ENCODE peak calls at places on chromosomes 5 and 9, in seven cellular contexts. P, E, B, M, R, Z and V are unnamed samples.

GRCh38 chr5:142807378-142807911 is 37.3 kb downstream of the ARHGAP26 start:
- DNase-seq in P (peak), E (no peak), B (no peak), M (no peak), R (no peak), Z (no peak), V (no peak)

GRCh38 chr9:123517512-123517911 is 161.5 kb downstream of the CRB2 start:
- DNase-seq in P (no peak), E (no peak), B (no peak), M (no peak), R (no peak), Z (no peak), V (no peak)

GRCh38 chr5:144333336-144333920 is 162.8 kb downstream of the KCTD16 start:
- DNase-seq in P (no peak), E (no peak), B (no peak), M (peak), R (no peak), Z (no peak), V (no peak)

GRCh38 chr9:2144619-2145018 is 129.5 kb downstream of the SMARCA2 start:
- DNase-seq in P (no peak), E (no peak), B (no peak), M (no peak), R (no peak), Z (no peak), V (no peak)

GRCh38 chr5:80967500-80968181 is 7.5 kb downstream of the RASGRF2 start:
- DNase-seq in P (no peak), E (no peak), B (peak), M (peak), R (no peak), Z (peak), V (no peak)

GRCh38 chr9:69379250-69379982 is 54.4 kb downstream of the ENTREP1 start:
- DNase-seq in P (no peak), E (no peak), B (peak), M (no peak), R (no peak), Z (peak), V (no peak)

GRCh38 chr5:148063861-148064260 is at the start of gene SPINK5:
- DNase-seq in P (no peak), E (no peak), B (no peak), M (no peak), R (no peak), Z (no peak), V (no peak)

GRCh38 chr5:177116631-177117373 is 16.8 kb upstream of the NSD1 start:
- DNase-seq in P (no peak), E (peak), B (peak), M (no peak), R (peak), Z (peak), V (no peak)

GRCh38 chr5:148740966-148741742 is 85.3 kb upstream of the ADRB2 start:
- DNase-seq in P (peak), E (peak), B (no peak), M (peak), R (no peak), Z (peak), V (peak)

GRCh38 chr5:171401167-171401947 is 13.7 kb downstream of the NPM1 start:
- DNase-seq in P (no peak), E (no peak), B (no peak), M (no peak), R (no peak), Z (no peak), V (no peak)

GRCh38 chr9:31950756-31951155 is 433.7 kb upstream of the ACO1 start:
- DNase-seq in P (no peak), E (no peak), B (no peak), M (no peak), R (no peak), Z (no peak), V (no peak)

GRCh38 chr5:172603425-172603824 is 37.6 kb upstream of the NEURL1B start:
- DNase-seq in P (no peak), E (no peak), B (peak), M (no peak), R (no peak), Z (no peak), V (no peak)

GRCh38 chr9:133054966-133055365 is 6.8 kb upstream of the CEL start:
- DNase-seq in P (no peak), E (no peak), B (peak), M (no peak), R (no peak), Z (no peak), V (no peak)

GRCh38 chr9:13665418-13666066 is 386.1 kb upstream of the MPDZ start:
- DNase-seq in P (no peak), E (peak), B (no peak), M (no peak), R (no peak), Z (peak), V (peak)

GRCh38 chr5:56270058-56270457 is 36.9 kb upstream of the ANKRD55 start:
- DNase-seq in P (no peak), E (peak), B (no peak), M (no peak), R (no peak), Z (no peak), V (no peak)

GRCh38 chr5:122311888-122312669 is at the start of gene SNCAIP:
- DNase-seq in P (no peak), E (no peak), B (peak), M (peak), R (no peak), Z (no peak), V (no peak)

GRCh38 chr9:36268007-36268427 is 9.8 kb upstream of the GNE start:
- DNase-seq in P (no peak), E (no peak), B (no peak), M (no peak), R (no peak), Z (peak), V (no peak)

GRCh38 chr5:135993894-135994514 is 34.8 kb upstream of the TGFBI start:
- DNase-seq in P (no peak), E (peak), B (no peak), M (no peak), R (no peak), Z (no peak), V (no peak)

GRCh38 chr9:78366827-78367226 is 69.9 kb downstream of the PSAT1 start:
- DNase-seq in P (no peak), E (no peak), B (no peak), M (no peak), R (no peak), Z (no peak), V (no peak)

GRCh38 chr5:168655316-168655715 is 76.1 kb upstream of the PANK3 start:
- DNase-seq in P (no peak), E (no peak), B (no peak), M (no peak), R (no peak), Z (no peak), V (no peak)

GRCh38 chr5:62778327-62779009 is 199.8 kb downstream of the LRRC70 start:
- DNase-seq in P (no peak), E (no peak), B (no peak), M (no peak), R (no peak), Z (no peak), V (no peak)

GRCh38 chr9:137828527-137829259 is 48.9 kb upstream of the CACNA1B start:
- DNase-seq in P (no peak), E (no peak), B (no peak), M (no peak), R (no peak), Z (no peak), V (peak)

GRCh38 chr9:38046669-38047300 is 22.2 kb downstream of the SHB start:
- DNase-seq in P (no peak), E (no peak), B (no peak), M (no peak), R (no peak), Z (no peak), V (no peak)

GRCh38 chr5:150779397-150780179 is 1.0 kb downstream of the SMIM3 start:
- DNase-seq in P (no peak), E (no peak), B (no peak), M (no peak), R (no peak), Z (no peak), V (peak)

GRCh38 chr9:123713282-123713681 is 216.6 kb downstream of the DENND1A start:
- DNase-seq in P (no peak), E (no peak), B (no peak), M (no peak), R (no peak), Z (no peak), V (no peak)

GRCh38 chr5:176812269-176813259 is 2.2 kb downstream of the UNC5A start:
- DNase-seq in P (no peak), E (peak), B (no peak), M (no peak), R (no peak), Z (no peak), V (no peak)

GRCh38 chr5:14743601-14744295 is 79.2 kb downstream of the OTULIN start:
- DNase-seq in P (no peak), E (no peak), B (no peak), M (no peak), R (no peak), Z (peak), V (no peak)

GRCh38 chr9:21576331-21577189 is 94.4 kb upstream of the IFNE start:
- DNase-seq in P (no peak), E (no peak), B (no peak), M (no peak), R (no peak), Z (peak), V (no peak)

GRCh38 chr5:64766105-64766504 is 2.4 kb downstream of the SREK1IP1 start:
- DNase-seq in P (no peak), E (no peak), B (no peak), M (no peak), R (peak), Z (no peak), V (no peak)

GRCh38 chr9:135858491-135859185 is 48.7 kb downstream of the CAMSAP1 start:
- DNase-seq in P (no peak), E (no peak), B (no peak), M (no peak), R (no peak), Z (peak), V (no peak)

GRCh38 chr9:72931437-72931836 is 21.4 kb downstream of the ALDH1A1 start:
- DNase-seq in P (no peak), E (peak), B (no peak), M (no peak), R (no peak), Z (no peak), V (no peak)

GRCh38 chr5:54384356-54384933 is 71.1 kb upstream of the HSPB3 start:
- DNase-seq in P (no peak), E (no peak), B (no peak), M (no peak), R (no peak), Z (no peak), V (no peak)

GRCh38 chr5:1223278-1223670 is 1.9 kb upstream of the SLC6A18 start:
- DNase-seq in P (no peak), E (no peak), B (no peak), M (no peak), R (no peak), Z (no peak), V (no peak)

GRCh38 chr5:87421307-87421706 is 8.6 kb upstream of the CCNH start:
- DNase-seq in P (no peak), E (no peak), B (no peak), M (no peak), R (no peak), Z (no peak), V (no peak)

GRCh38 chr5:145661737-145662530 is 173.2 kb downstream of the PRELID2 start:
- DNase-seq in P (peak), E (no peak), B (no peak), M (peak), R (no peak), Z (no peak), V (no peak)

GRCh38 chr9:6408320-6408719 is 4.7 kb upstream of the UHRF2 start:
- DNase-seq in P (no peak), E (no peak), B (no peak), M (no peak), R (no peak), Z (no peak), V (no peak)

GRCh38 chr9:16619341-16619740 is 251.1 kb downstream of the BNC2 start:
- DNase-seq in P (no peak), E (no peak), B (no peak), M (no peak), R (no peak), Z (no peak), V (no peak)

GRCh38 chr9:92947268-92948031 is at the start of gene FGD3:
- DNase-seq in P (peak), E (no peak), B (no peak), M (no peak), R (no peak), Z (no peak), V (no peak)